ENCODE peak calls at places on chromosomes 12 and 14, in five cellular contexts. One of them, this sample, is unnamed.

GRCh38 chr14:35993512-35993960 is 167.4 kb downstream of the BRMS1L start:
- DNase-seq in SHP77: no peak
- DNase-seq in amniotic stem cell: no peak
- DNase-seq in effector memory CD4-positive, alpha-beta T cell: no peak
- DNase-seq in naive thymus-derived CD8-positive, alpha-beta T cell: no peak
- DNase-seq in this sample: no peak

GRCh38 chr14:72771561-72771960 is 122.3 kb downstream of the DPF3 start:
- DNase-seq in SHP77: no peak
- DNase-seq in amniotic stem cell: no peak
- DNase-seq in effector memory CD4-positive, alpha-beta T cell: no peak
- DNase-seq in naive thymus-derived CD8-positive, alpha-beta T cell: no peak
- DNase-seq in this sample: no peak

GRCh38 chr12:43090981-43091380 is 461.0 kb downstream of the ADAMTS20 start:
- DNase-seq in SHP77: no peak
- DNase-seq in amniotic stem cell: no peak
- DNase-seq in effector memory CD4-positive, alpha-beta T cell: no peak
- DNase-seq in naive thymus-derived CD8-positive, alpha-beta T cell: no peak
- DNase-seq in this sample: no peak

GRCh38 chr14:64060648-64061096 is 207.9 kb downstream of the SYNE2 start:
- DNase-seq in SHP77: no peak
- DNase-seq in amniotic stem cell: no peak
- DNase-seq in effector memory CD4-positive, alpha-beta T cell: no peak
- DNase-seq in naive thymus-derived CD8-positive, alpha-beta T cell: no peak
- DNase-seq in this sample: no peak

GRCh38 chr14:49464885-49465284 is 121.3 kb downstream of the RPS29 start:
- DNase-seq in SHP77: no peak
- DNase-seq in amniotic stem cell: no peak
- DNase-seq in effector memory CD4-positive, alpha-beta T cell: no peak
- DNase-seq in naive thymus-derived CD8-positive, alpha-beta T cell: no peak
- DNase-seq in this sample: no peak

GRCh38 chr14:59067135-59067894 is 121.2 kb upstream of the DAAM1 start:
- DNase-seq in SHP77: no peak
- DNase-seq in amniotic stem cell: no peak
- DNase-seq in effector memory CD4-positive, alpha-beta T cell: no peak
- DNase-seq in naive thymus-derived CD8-positive, alpha-beta T cell: no peak
- DNase-seq in this sample: no peak

GRCh38 chr14:60301685-60302084 is 52.7 kb downstream of the PPM1A start:
- DNase-seq in SHP77: no peak
- DNase-seq in amniotic stem cell: no peak
- DNase-seq in effector memory CD4-positive, alpha-beta T cell: no peak
- DNase-seq in naive thymus-derived CD8-positive, alpha-beta T cell: no peak
- DNase-seq in this sample: no peak

GRCh38 chr14:58836303-58836702 is 198.5 kb downstream of the DACT1 start:
- DNase-seq in SHP77: no peak
- DNase-seq in amniotic stem cell: no peak
- DNase-seq in effector memory CD4-positive, alpha-beta T cell: no peak
- DNase-seq in naive thymus-derived CD8-positive, alpha-beta T cell: no peak
- DNase-seq in this sample: no peak

GRCh38 chr14:101518611-101519048 is 42.7 kb upstream of the DIO3 start:
- DNase-seq in SHP77: no peak
- DNase-seq in amniotic stem cell: no peak
- DNase-seq in effector memory CD4-positive, alpha-beta T cell: no peak
- DNase-seq in naive thymus-derived CD8-positive, alpha-beta T cell: no peak
- DNase-seq in this sample: no peak

GRCh38 chr12:115017346-115017745 is 333.4 kb upstream of the TBX3 start:
- DNase-seq in SHP77: no peak
- DNase-seq in amniotic stem cell: no peak
- DNase-seq in effector memory CD4-positive, alpha-beta T cell: no peak
- DNase-seq in naive thymus-derived CD8-positive, alpha-beta T cell: no peak
- DNase-seq in this sample: no peak

GRCh38 chr12:123726244-123726643 is 14.1 kb downstream of the ATP6V0A2 start:
- DNase-seq in SHP77: no peak
- DNase-seq in amniotic stem cell: no peak
- DNase-seq in effector memory CD4-positive, alpha-beta T cell: no peak
- DNase-seq in naive thymus-derived CD8-positive, alpha-beta T cell: no peak
- DNase-seq in this sample: no peak

GRCh38 chr14:96309128-96309906 is 53.3 kb downstream of the BDKRB1 start:
- DNase-seq in SHP77: no peak
- DNase-seq in amniotic stem cell: no peak
- DNase-seq in effector memory CD4-positive, alpha-beta T cell: no peak
- DNase-seq in naive thymus-derived CD8-positive, alpha-beta T cell: no peak
- DNase-seq in this sample: no peak

GRCh38 chr12:6799147-6799546 is 9.8 kb downstream of the CD4 start:
- DNase-seq in SHP77: no peak
- DNase-seq in amniotic stem cell: no peak
- DNase-seq in effector memory CD4-positive, alpha-beta T cell: no peak
- DNase-seq in naive thymus-derived CD8-positive, alpha-beta T cell: no peak
- DNase-seq in this sample: no peak

GRCh38 chr12:12804432-12804886 is 8.7 kb upstream of the DDX47 start:
- DNase-seq in SHP77: no peak
- DNase-seq in amniotic stem cell: peak; percentile 35
- DNase-seq in effector memory CD4-positive, alpha-beta T cell: no peak
- DNase-seq in naive thymus-derived CD8-positive, alpha-beta T cell: no peak
- DNase-seq in this sample: no peak

GRCh38 chr12:108587826-108588225 is 10.1 kb downstream of the TMEM119 start:
- DNase-seq in SHP77: no peak
- DNase-seq in amniotic stem cell: no peak
- DNase-seq in effector memory CD4-positive, alpha-beta T cell: no peak
- DNase-seq in naive thymus-derived CD8-positive, alpha-beta T cell: no peak
- DNase-seq in this sample: no peak

GRCh38 chr14:62213516-62213915 is 451.3 kb downstream of the SNAPC1 start:
- DNase-seq in SHP77: no peak
- DNase-seq in amniotic stem cell: no peak
- DNase-seq in effector memory CD4-positive, alpha-beta T cell: no peak
- DNase-seq in naive thymus-derived CD8-positive, alpha-beta T cell: no peak
- DNase-seq in this sample: no peak

GRCh38 chr14:64388533-64389243 is 535 bp downstream of the MTHFD1 start:
- DNase-seq in SHP77: peak; percentile 33
- DNase-seq in amniotic stem cell: peak; percentile 13
- DNase-seq in effector memory CD4-positive, alpha-beta T cell: peak; percentile 1
- DNase-seq in naive thymus-derived CD8-positive, alpha-beta T cell: no peak
- DNase-seq in this sample: peak; percentile 6

GRCh38 chr12:121578230-121579189 is 2.3 kb downstream of the KDM2B start:
- DNase-seq in SHP77: no peak
- DNase-seq in amniotic stem cell: no peak
- DNase-seq in effector memory CD4-positive, alpha-beta T cell: no peak
- DNase-seq in naive thymus-derived CD8-positive, alpha-beta T cell: no peak
- DNase-seq in this sample: no peak

GRCh38 chr12:57191410-57191809 is 25.2 kb upstream of the NXPH4 start:
- DNase-seq in SHP77: no peak
- DNase-seq in amniotic stem cell: no peak
- DNase-seq in effector memory CD4-positive, alpha-beta T cell: no peak
- DNase-seq in naive thymus-derived CD8-positive, alpha-beta T cell: no peak
- DNase-seq in this sample: no peak

GRCh38 chr12:129002447-129002846 is 149.2 kb downstream of the GLT1D1 start:
- DNase-seq in SHP77: no peak
- DNase-seq in amniotic stem cell: no peak
- DNase-seq in effector memory CD4-positive, alpha-beta T cell: no peak
- DNase-seq in naive thymus-derived CD8-positive, alpha-beta T cell: no peak
- DNase-seq in this sample: no peak

This sample was measured in stimulated activated CD8-positive, alpha-beta memory T cell treated with anti-CD3 and anti-CD28 coated beads, Interleukin-12 subunit alpha, Interleukin-12 subunit beta, amount 100 ng/mL, for 1 hour.